ENCODE peak calls at places on chromosomes 13 and 19, in six cellular contexts. One of them, this sample, is unnamed.

GRCh38 chr13:40539954-40540706 is 126.3 kb downstream of the FOXO1 start:
- DNase-seq in aorta: no peak
- DNase-seq in stimulated activated CD8-positive, alpha-beta memory T cell treated with anti-CD3 and anti-CD28 coated beads, Interleukin-7, amount 100 ng/mL, for 1 hour: no peak
- DNase-seq in A172: peak
- DNase-seq in cardiac fibroblast: peak
- DNase-seq in T-helper 1 cell: no peak
- DNase-seq in this sample: no peak

GRCh38 chr13:102974574-102975195 is 91.5 kb downstream of the SLC10A2 start:
- DNase-seq in aorta: no peak
- DNase-seq in stimulated activated CD8-positive, alpha-beta memory T cell treated with anti-CD3 and anti-CD28 coated beads, Interleukin-7, amount 100 ng/mL, for 1 hour: no peak
- DNase-seq in A172: no peak
- DNase-seq in cardiac fibroblast: no peak
- DNase-seq in T-helper 1 cell: no peak
- DNase-seq in this sample: no peak

GRCh38 chr13:32391101-32391620 is 36.8 kb downstream of the N4BP2L1 start:
- DNase-seq in aorta: no peak
- DNase-seq in stimulated activated CD8-positive, alpha-beta memory T cell treated with anti-CD3 and anti-CD28 coated beads, Interleukin-7, amount 100 ng/mL, for 1 hour: no peak
- DNase-seq in A172: no peak
- DNase-seq in cardiac fibroblast: no peak
- DNase-seq in T-helper 1 cell: no peak
- DNase-seq in this sample: no peak

GRCh38 chr19:46821512-46822359 is 28.9 kb downstream of the AP2S1 start:
- DNase-seq in aorta: peak
- DNase-seq in stimulated activated CD8-positive, alpha-beta memory T cell treated with anti-CD3 and anti-CD28 coated beads, Interleukin-7, amount 100 ng/mL, for 1 hour: peak
- DNase-seq in A172: no peak
- DNase-seq in cardiac fibroblast: no peak
- DNase-seq in T-helper 1 cell: peak
- DNase-seq in this sample: no peak

GRCh38 chr13:23899555-23899954 is 2.3 kb upstream of the C1QTNF9B start:
- DNase-seq in aorta: no peak
- DNase-seq in stimulated activated CD8-positive, alpha-beta memory T cell treated with anti-CD3 and anti-CD28 coated beads, Interleukin-7, amount 100 ng/mL, for 1 hour: no peak
- DNase-seq in A172: peak
- DNase-seq in cardiac fibroblast: peak
- DNase-seq in T-helper 1 cell: no peak
- DNase-seq in this sample: no peak

GRCh38 chr19:20247016-20247683 is 80.1 kb downstream of the ZNF486 start:
- DNase-seq in aorta: no peak
- DNase-seq in stimulated activated CD8-positive, alpha-beta memory T cell treated with anti-CD3 and anti-CD28 coated beads, Interleukin-7, amount 100 ng/mL, for 1 hour: no peak
- DNase-seq in A172: no peak
- DNase-seq in cardiac fibroblast: peak
- DNase-seq in T-helper 1 cell: peak
- DNase-seq in this sample: peak

GRCh38 chr13:25574437-25575426 is 203.0 kb downstream of the ATP8A2 start:
- DNase-seq in aorta: peak
- DNase-seq in stimulated activated CD8-positive, alpha-beta memory T cell treated with anti-CD3 and anti-CD28 coated beads, Interleukin-7, amount 100 ng/mL, for 1 hour: peak
- DNase-seq in A172: peak
- DNase-seq in cardiac fibroblast: peak
- DNase-seq in T-helper 1 cell: peak
- DNase-seq in this sample: peak

GRCh38 chr19:2477732-2478191 is 1.8 kb downstream of the GADD45B start:
- DNase-seq in aorta: peak
- DNase-seq in stimulated activated CD8-positive, alpha-beta memory T cell treated with anti-CD3 and anti-CD28 coated beads, Interleukin-7, amount 100 ng/mL, for 1 hour: no peak
- DNase-seq in A172: peak
- DNase-seq in cardiac fibroblast: peak
- DNase-seq in T-helper 1 cell: no peak
- DNase-seq in this sample: no peak

GRCh38 chr19:55069137-55069858 is 6.3 kb upstream of the RDH13 start:
- DNase-seq in aorta: peak
- DNase-seq in stimulated activated CD8-positive, alpha-beta memory T cell treated with anti-CD3 and anti-CD28 coated beads, Interleukin-7, amount 100 ng/mL, for 1 hour: no peak
- DNase-seq in A172: peak
- DNase-seq in cardiac fibroblast: peak
- DNase-seq in T-helper 1 cell: no peak
- DNase-seq in this sample: no peak

GRCh38 chr13:32905063-32905863 is 111.0 kb upstream of the KL start:
- DNase-seq in aorta: no peak
- DNase-seq in stimulated activated CD8-positive, alpha-beta memory T cell treated with anti-CD3 and anti-CD28 coated beads, Interleukin-7, amount 100 ng/mL, for 1 hour: no peak
- DNase-seq in A172: peak
- DNase-seq in cardiac fibroblast: no peak
- DNase-seq in T-helper 1 cell: no peak
- DNase-seq in this sample: no peak

GRCh38 chr13:69904784-69905183 is 202.8 kb upstream of the ATXN8OS start:
- DNase-seq in aorta: no peak
- DNase-seq in stimulated activated CD8-positive, alpha-beta memory T cell treated with anti-CD3 and anti-CD28 coated beads, Interleukin-7, amount 100 ng/mL, for 1 hour: no peak
- DNase-seq in A172: no peak
- DNase-seq in cardiac fibroblast: no peak
- DNase-seq in T-helper 1 cell: no peak
- DNase-seq in this sample: no peak

GRCh38 chr13:109744512-109745051 is 41.8 kb downstream of the IRS2 start:
- DNase-seq in aorta: no peak
- DNase-seq in stimulated activated CD8-positive, alpha-beta memory T cell treated with anti-CD3 and anti-CD28 coated beads, Interleukin-7, amount 100 ng/mL, for 1 hour: no peak
- DNase-seq in A172: no peak
- DNase-seq in cardiac fibroblast: peak
- DNase-seq in T-helper 1 cell: no peak
- DNase-seq in this sample: no peak